ENCODE peak calls at places on chromosomes 4 and X, in eight cellular contexts. One of them, this sample, is unnamed.
A peak's percentile ranks its signal among the peaks of the same experiment; 100 is the strongest.

GRCh38 chrX:65635371-65635770 is 32.1 kb upstream of the MSN start:
- DNase-seq in tibial artery: peak; percentile 66
- DNase-seq in Calu3: no peak
- DNase-seq in NCI-H1092 treated with DMSO at 0.1 percent for 48 hours: no peak
- DNase-seq in neuronal stem cell: no peak
- DNase-seq in endothelial cell: no peak
- DNase-seq in stimulated activated CD8-positive, alpha-beta memory T cell treated with anti-CD3 and anti-CD28 coated beads, Interleukin-4, amount 100 ng/mL, for 48 hours: no peak
- DNase-seq in sigmoid colon: no peak
- DNase-seq in this sample: no peak

GRCh38 chr4:94642561-94642866 is 115.2 kb upstream of the BMPR1B start:
- DNase-seq in NCI-H1092 treated with DMSO at 0.1 percent for 48 hours: no peak
- DNase-seq in neuronal stem cell: no peak
- DNase-seq in Calu3: peak; percentile 22
- DNase-seq in endothelial cell: no peak
- DNase-seq in sigmoid colon: no peak
- DNase-seq in tibial artery: no peak
- DNase-seq in stimulated activated CD8-positive, alpha-beta memory T cell treated with anti-CD3 and anti-CD28 coated beads, Interleukin-4, amount 100 ng/mL, for 48 hours: no peak
- DNase-seq in this sample: no peak

GRCh38 chrX:129634541-129634940 is 20.2 kb downstream of the APLN start:
- DNase-seq in sigmoid colon: peak; percentile 44
- DNase-seq in neuronal stem cell: no peak
- DNase-seq in endothelial cell: no peak
- DNase-seq in Calu3: no peak
- DNase-seq in tibial artery: no peak
- DNase-seq in stimulated activated CD8-positive, alpha-beta memory T cell treated with anti-CD3 and anti-CD28 coated beads, Interleukin-4, amount 100 ng/mL, for 48 hours: no peak
- DNase-seq in NCI-H1092 treated with DMSO at 0.1 percent for 48 hours: peak; percentile 12
- DNase-seq in this sample: peak; percentile 1

GRCh38 chr4:167274346-167274745 is 40.1 kb upstream of the SPOCK3 start:
- DNase-seq in neuronal stem cell: no peak
- DNase-seq in NCI-H1092 treated with DMSO at 0.1 percent for 48 hours: no peak
- DNase-seq in tibial artery: no peak
- DNase-seq in endothelial cell: no peak
- DNase-seq in Calu3: no peak
- DNase-seq in stimulated activated CD8-positive, alpha-beta memory T cell treated with anti-CD3 and anti-CD28 coated beads, Interleukin-4, amount 100 ng/mL, for 48 hours: no peak
- DNase-seq in sigmoid colon: no peak
- DNase-seq in this sample: no peak

GRCh38 chrX:627510-627964 is 3.1 kb upstream of the SHOX start:
- DNase-seq in sigmoid colon: peak; percentile 38
- DNase-seq in tibial artery: no peak
- DNase-seq in Calu3: no peak
- DNase-seq in NCI-H1092 treated with DMSO at 0.1 percent for 48 hours: no peak
- DNase-seq in stimulated activated CD8-positive, alpha-beta memory T cell treated with anti-CD3 and anti-CD28 coated beads, Interleukin-4, amount 100 ng/mL, for 48 hours: no peak
- DNase-seq in endothelial cell: no peak
- DNase-seq in neuronal stem cell: no peak
- DNase-seq in this sample: no peak

GRCh38 chr4:4182835-4183568 is 43.7 kb downstream of the OTOP1 start:
- DNase-seq in stimulated activated CD8-positive, alpha-beta memory T cell treated with anti-CD3 and anti-CD28 coated beads, Interleukin-4, amount 100 ng/mL, for 48 hours: peak; percentile 65
- DNase-seq in Calu3: peak; percentile 40
- DNase-seq in tibial artery: no peak
- DNase-seq in sigmoid colon: no peak
- DNase-seq in NCI-H1092 treated with DMSO at 0.1 percent for 48 hours: no peak
- DNase-seq in neuronal stem cell: peak; percentile 31
- DNase-seq in endothelial cell: peak; percentile 62
- DNase-seq in this sample: no peak

GRCh38 chr4:145099653-145100052 is 1.5 kb downstream of the ABCE1 start:
- DNase-seq in sigmoid colon: no peak
- DNase-seq in endothelial cell: no peak
- DNase-seq in stimulated activated CD8-positive, alpha-beta memory T cell treated with anti-CD3 and anti-CD28 coated beads, Interleukin-4, amount 100 ng/mL, for 48 hours: no peak
- DNase-seq in NCI-H1092 treated with DMSO at 0.1 percent for 48 hours: no peak
- DNase-seq in tibial artery: no peak
- DNase-seq in Calu3: no peak
- DNase-seq in neuronal stem cell: no peak
- DNase-seq in this sample: no peak

GRCh38 chr4:185761352-185762235 is 50.4 kb downstream of the SORBS2 start:
- DNase-seq in tibial artery: no peak
- DNase-seq in stimulated activated CD8-positive, alpha-beta memory T cell treated with anti-CD3 and anti-CD28 coated beads, Interleukin-4, amount 100 ng/mL, for 48 hours: no peak
- DNase-seq in sigmoid colon: no peak
- DNase-seq in NCI-H1092 treated with DMSO at 0.1 percent for 48 hours: no peak
- DNase-seq in endothelial cell: no peak
- DNase-seq in Calu3: no peak
- DNase-seq in neuronal stem cell: no peak
- DNase-seq in this sample: no peak

GRCh38 chr4:150072471-150072870 is 5.8 kb upstream of the DCLK2 start:
- DNase-seq in Calu3: no peak
- DNase-seq in stimulated activated CD8-positive, alpha-beta memory T cell treated with anti-CD3 and anti-CD28 coated beads, Interleukin-4, amount 100 ng/mL, for 48 hours: no peak
- DNase-seq in tibial artery: no peak
- DNase-seq in endothelial cell: no peak
- DNase-seq in sigmoid colon: no peak
- DNase-seq in NCI-H1092 treated with DMSO at 0.1 percent for 48 hours: no peak
- DNase-seq in neuronal stem cell: no peak
- DNase-seq in this sample: no peak

GRCh38 chrX:115579327-115579726 is 18.4 kb downstream of the PLS3 start:
- DNase-seq in NCI-H1092 treated with DMSO at 0.1 percent for 48 hours: no peak
- DNase-seq in stimulated activated CD8-positive, alpha-beta memory T cell treated with anti-CD3 and anti-CD28 coated beads, Interleukin-4, amount 100 ng/mL, for 48 hours: no peak
- DNase-seq in Calu3: no peak
- DNase-seq in sigmoid colon: no peak
- DNase-seq in tibial artery: no peak
- DNase-seq in endothelial cell: no peak
- DNase-seq in neuronal stem cell: no peak
- DNase-seq in this sample: no peak

GRCh38 chr4:6087669-6088068 is 69.4 kb upstream of the C4orf50 start:
- DNase-seq in stimulated activated CD8-positive, alpha-beta memory T cell treated with anti-CD3 and anti-CD28 coated beads, Interleukin-4, amount 100 ng/mL, for 48 hours: no peak
- DNase-seq in neuronal stem cell: peak; percentile 42
- DNase-seq in sigmoid colon: peak; percentile 45
- DNase-seq in endothelial cell: peak; percentile 72
- DNase-seq in Calu3: peak; percentile 35
- DNase-seq in tibial artery: peak; percentile 33
- DNase-seq in NCI-H1092 treated with DMSO at 0.1 percent for 48 hours: peak; percentile 78
- DNase-seq in this sample: no peak

GRCh38 chr4:47855350-47855749 is 17.5 kb upstream of the CORIN start:
- DNase-seq in tibial artery: no peak
- DNase-seq in stimulated activated CD8-positive, alpha-beta memory T cell treated with anti-CD3 and anti-CD28 coated beads, Interleukin-4, amount 100 ng/mL, for 48 hours: no peak
- DNase-seq in endothelial cell: no peak
- DNase-seq in sigmoid colon: no peak
- DNase-seq in neuronal stem cell: no peak
- DNase-seq in NCI-H1092 treated with DMSO at 0.1 percent for 48 hours: no peak
- DNase-seq in Calu3: no peak
- DNase-seq in this sample: no peak

GRCh38 chr4:135201081-135201480 is 999.5 kb upstream of the PABPC4L start:
- DNase-seq in endothelial cell: no peak
- DNase-seq in Calu3: no peak
- DNase-seq in sigmoid colon: no peak
- DNase-seq in stimulated activated CD8-positive, alpha-beta memory T cell treated with anti-CD3 and anti-CD28 coated beads, Interleukin-4, amount 100 ng/mL, for 48 hours: no peak
- DNase-seq in tibial artery: no peak
- DNase-seq in NCI-H1092 treated with DMSO at 0.1 percent for 48 hours: no peak
- DNase-seq in neuronal stem cell: no peak
- DNase-seq in this sample: no peak

GRCh38 chr4:41573458-41574129 is 35.6 kb downstream of the LIMCH1 start:
- DNase-seq in NCI-H1092 treated with DMSO at 0.1 percent for 48 hours: no peak
- DNase-seq in endothelial cell: no peak
- DNase-seq in sigmoid colon: no peak
- DNase-seq in neuronal stem cell: no peak
- DNase-seq in stimulated activated CD8-positive, alpha-beta memory T cell treated with anti-CD3 and anti-CD28 coated beads, Interleukin-4, amount 100 ng/mL, for 48 hours: no peak
- DNase-seq in tibial artery: no peak
- DNase-seq in Calu3: no peak
- DNase-seq in this sample: no peak

GRCh38 chr4:73823756-73824155 is 12.7 kb upstream of the CXCL6 start:
- DNase-seq in tibial artery: no peak
- DNase-seq in endothelial cell: no peak
- DNase-seq in NCI-H1092 treated with DMSO at 0.1 percent for 48 hours: no peak
- DNase-seq in sigmoid colon: no peak
- DNase-seq in neuronal stem cell: no peak
- DNase-seq in stimulated activated CD8-positive, alpha-beta memory T cell treated with anti-CD3 and anti-CD28 coated beads, Interleukin-4, amount 100 ng/mL, for 48 hours: no peak
- DNase-seq in Calu3: no peak
- DNase-seq in this sample: no peak